ENCODE peak calls at places on chromosome 7, in seven cellular contexts. U is right atrium auricular region; Q is dorsolateral prefrontal cortex; C is choroid plexus epithelial cell; J is CD4-positive, alpha-beta memory T cell; V is upper lobe of right lung; N is AG04450. B is an unnamed sample.

GRCh38 chr7:159195926-159196325 is 51.3 kb upstream of the VIPR2 start:
- DNase-seq in N (no peak), J (no peak), V (no peak), C (no peak), U (no peak), Q (no peak), B (peak; percentile 36)

GRCh38 chr7:132077986-132078385 is 498.3 kb downstream of the PLXNA4 start:
- DNase-seq in J (no peak), C (no peak), U (no peak), N (peak; percentile 59), V (no peak), Q (no peak), B (no peak)

GRCh38 chr7:135074096-135074495 is 73.8 kb upstream of the TMEM140 start:
- DNase-seq in V (no peak), N (no peak), C (no peak), U (no peak), J (no peak), Q (no peak), B (no peak)

GRCh38 chr7:112550468-112551060 is 69.8 kb downstream of the LSMEM1 start:
- DNase-seq in V (no peak), C (peak; percentile 86), Q (no peak), J (no peak), N (peak; percentile 24), U (no peak), B (peak; percentile 81)

GRCh38 chr7:14892961-14893360 is 9.6 kb downstream of the DGKB start:
- DNase-seq in U (no peak), V (no peak), Q (no peak), C (no peak), J (no peak), N (no peak), B (no peak)

GRCh38 chr7:123410273-123410928 is 124.0 kb downstream of the IQUB start:
- DNase-seq in U (no peak), C (peak; percentile 97), N (no peak), Q (peak; percentile 63), V (no peak), J (no peak), B (no peak)

GRCh38 chr7:30598121-30598876 is 3.6 kb downstream of the GARS1 start:
- DNase-seq in C (peak; percentile 72), N (no peak), Q (no peak), J (no peak), U (no peak), V (no peak), B (no peak)

GRCh38 chr7:44186736-44187135 is 2.5 kb downstream of the GCK start:
- DNase-seq in N (no peak), J (no peak), Q (no peak), U (peak; percentile 54), C (no peak), V (peak; percentile 28), B (no peak)

GRCh38 chr7:95649546-95649945 is 53.2 kb upstream of the PDK4 start:
- DNase-seq in U (no peak), Q (no peak), N (no peak), V (no peak), J (no peak), C (no peak), B (no peak)

GRCh38 chr7:145681159-145681558 is 435.4 kb upstream of the CNTNAP2 start:
- DNase-seq in U (no peak), V (no peak), J (no peak), Q (no peak), N (no peak), C (no peak), B (no peak)

GRCh38 chr7:143257501-143257900 is 5.7 kb upstream of the GSTK1 start:
- DNase-seq in N (no peak), C (no peak), J (no peak), V (no peak), Q (no peak), U (no peak), B (peak; percentile 48)

GRCh38 chr7:43647772-43648643 is 65.1 kb downstream of the STK17A start:
- DNase-seq in J (peak; percentile 68), C (peak; percentile 98), U (peak; percentile 87), N (peak; percentile 99), Q (peak; percentile 74), V (peak; percentile 71), B (peak; percentile 81)

GRCh38 chr7:143391462-143392404 is 10.6 kb downstream of the ZYX start:
- DNase-seq in U (peak; percentile 89), N (peak; percentile 63), V (no peak), J (no peak), Q (peak; percentile 28), C (peak; percentile 75), B (no peak)

GRCh38 chr7:99000904-99001442 is 122.6 kb downstream of the TRRAP start:
- DNase-seq in U (no peak), Q (no peak), J (no peak), C (peak; percentile 13), V (no peak), N (no peak), B (no peak)

GRCh38 chr7:1814089-1814811 is 144.2 kb downstream of the ELFN1 start:
- DNase-seq in C (no peak), U (peak; percentile 56), Q (no peak), V (peak; percentile 51), N (no peak), J (no peak), B (no peak)

GRCh38 chr7:29414216-29414615 is 149.4 kb upstream of the PRR15 start:
- DNase-seq in Q (no peak), U (no peak), V (no peak), N (no peak), C (no peak), J (no peak), B (no peak)

GRCh38 chr7:32259917-32260596 is 189.8 kb upstream of the PDE1C start:
- DNase-seq in C (no peak), V (no peak), Q (no peak), U (no peak), N (no peak), J (no peak), B (no peak)

GRCh38 chr7:22860784-22861482 is 38.3 kb upstream of the TOMM7 start:
- DNase-seq in N (no peak), J (no peak), V (no peak), C (no peak), U (no peak), Q (no peak), B (peak; percentile 68)

GRCh38 chr7:148701414-148701813 is 2.7 kb downstream of the CUL1 start:
- DNase-seq in J (no peak), U (no peak), C (peak; percentile 21), Q (no peak), V (no peak), N (no peak), B (peak; percentile 52)

GRCh38 chr7:50664461-50664922 is 99.3 kb upstream of the DDC start:
- DNase-seq in N (no peak), U (no peak), J (no peak), V (no peak), Q (no peak), C (peak; percentile 67), B (peak; percentile 48)

GRCh38 chr7:121563177-121563576 is 167.1 kb upstream of the FAM3C start:
- DNase-seq in J (no peak), N (no peak), U (no peak), Q (no peak), V (no peak), C (peak; percentile 30), B (no peak)

GRCh38 chr7:2909043-2909442 is 64.9 kb upstream of the GNA12 start:
- DNase-seq in C (no peak), J (no peak), N (no peak), U (no peak), Q (no peak), V (no peak), B (no peak)

GRCh38 chr7:133255461-133255860 is 2.6 kb downstream of the EXOC4 start:
- DNase-seq in U (no peak), Q (no peak), C (no peak), N (no peak), V (no peak), J (no peak), B (peak; percentile 60)

GRCh38 chr7:133252858-133253521 is at the start of gene EXOC4:
- DNase-seq in V (peak; percentile 87), N (peak; percentile 93), C (peak; percentile 99), J (peak; percentile 95), U (peak; percentile 97), Q (peak; percentile 95), B (peak; percentile 99)

GRCh38 chr7:133248901-133249300 is 4.0 kb upstream of the EXOC4 start:
- DNase-seq in V (no peak), J (no peak), U (no peak), N (no peak), C (no peak), Q (no peak), B (no peak)

GRCh38 chr7:133253522-133253882 is 624 bp downstream of the EXOC4 start:
- DNase-seq in J (no peak), N (no peak), U (no peak), Q (no peak), V (no peak), C (peak; percentile 37), B (peak; percentile 34)

GRCh38 chr7:133252506-133252857 is 396 bp upstream of the EXOC4 start:
- DNase-seq in J (no peak), U (no peak), Q (no peak), V (no peak), C (no peak), N (no peak), B (no peak)
- H3K4me3 ChIP-seq in J (no peak overlapping the region), U (no peak overlapping the region), Q (no peak overlapping the region), V (peak overlapping the region; percentile 86), C (no peak overlapping the region), N (no peak overlapping the region), B (peak overlapping the region; percentile 35)

GRCh38 chr7:5595545-5596045 is 172.0 kb upstream of the TNRC18 start:
- DNase-seq in C (peak; percentile 63), J (no peak), N (no peak), Q (no peak), U (no peak), V (no peak), B (peak; percentile 99)

GRCh38 chr7:5596896-5597246 is 173.2 kb upstream of the TNRC18 start:
- DNase-seq in Q (no peak), N (no peak), C (no peak), J (no peak), V (no peak), U (no peak), B (no peak)

GRCh38 chr7:5596046-5596895 is 172.6 kb upstream of the TNRC18 start:
- DNase-seq in C (peak; percentile 96), Q (peak; percentile 81), U (peak; percentile 88), N (peak; percentile 79), J (peak; percentile 70), V (peak; percentile 76), B (peak; percentile 99)

GRCh38 chr7:5597772-5598171 is 174.1 kb upstream of the TNRC18 start:
- DNase-seq in U (no peak), N (no peak), C (peak; percentile 38), J (no peak), V (no peak), Q (no peak), B (peak; percentile 26)

GRCh38 chr7:5594616-5595544 is 171.2 kb upstream of the TNRC18 start:
- DNase-seq in Q (no peak), C (peak; percentile 44), V (no peak), U (no peak), J (no peak), N (no peak), B (peak; percentile 86)
- H3K4me3 ChIP-seq in Q (peak overlapping the region; percentile 81), C (peak overlapping the region; percentile 66), V (peak overlapping the region; percentile 60), U (peak overlapping the region; percentile 44), J (peak overlapping the region; percentile 6), N (peak overlapping the region; percentile 90), B (peak overlapping the region; percentile 84)

GRCh38 chr7:154388412-154388811 is 336.2 kb downstream of the DPP6 start:
- DNase-seq in Q (no peak), V (no peak), U (no peak), J (no peak), C (no peak), N (no peak), B (no peak)
- H3K4me3 ChIP-seq in Q (no peak overlapping the region), V (no peak overlapping the region), U (no peak overlapping the region), J (no peak overlapping the region), C (no peak overlapping the region), N (no peak overlapping the region), B (no peak overlapping the region)

GRCh38 chr7:69199048-69199447 is 399.2 kb upstream of the AUTS2 start:
- DNase-seq in U (no peak), Q (no peak), N (no peak), C (no peak), J (no peak), V (no peak), B (no peak)
- H3K4me3 ChIP-seq in U (no peak overlapping the region), Q (no peak overlapping the region), N (no peak overlapping the region), C (no peak overlapping the region), J (no peak overlapping the region), V (no peak overlapping the region), B (no peak overlapping the region)

B was measured in NB4.